ENCODE peak calls at places on chromosomes 3 and 15, in ten cellular contexts. J is progenitor cell of endocrine pancreas; Z is stimulated activated CD8-positive, alpha-beta memory T cell treated with anti-CD3 and anti-CD28 coated beads, Interleukin-12 subunit alpha, Interleukin-12 subunit beta, amount 100 ng/mL, for 1 hour; F is A172; V is RWPE1; W is AG04450; I is neural progenitor cell; K is HCEC 1CT; A is activated T-helper 1 cell treated with anti-CD3 and anti-CD28 coated beads, Interleukin-2, amount 50 U/mL, for 16 hours; C is psoas muscle. S is an unnamed sample.

GRCh38 chr15:58286541-58286940 is 145.2 kb upstream of the LIPC start:
- DNase-seq in Z (no peak), V (peak), J (no peak), W (no peak), A (no peak), K (no peak), I (no peak), C (no peak), F (no peak), S (no peak)

GRCh38 chr3:184785106-184785505 is 26.9 kb upstream of the VPS8 start:
- DNase-seq in Z (no peak), W (no peak), F (no peak), J (no peak), K (no peak), V (no peak), C (no peak), A (no peak), I (no peak), S (no peak)

GRCh38 chr3:157390713-157391515 is 45.7 kb upstream of the PTX3 start:
- DNase-seq in C (no peak), J (no peak), F (no peak), V (no peak), Z (no peak), K (peak), I (no peak), W (no peak), A (no peak), S (no peak)

GRCh38 chr15:94242257-94242656 is 10.9 kb downstream of the MCTP2 start:
- DNase-seq in V (no peak), Z (no peak), I (no peak), A (no peak), F (no peak), C (no peak), J (no peak), K (no peak), W (no peak), S (no peak)

GRCh38 chr15:31080618-31081017 is 20.9 kb downstream of the TRPM1 start:
- DNase-seq in V (peak), I (peak), K (peak), F (no peak), A (no peak), J (peak), W (no peak), C (peak), Z (peak), S (no peak)

GRCh38 chr3:196181127-196181546 is 30.1 kb downstream of the ZDHHC19 start:
- DNase-seq in A (no peak), J (no peak), V (no peak), W (no peak), C (no peak), I (no peak), F (no peak), Z (no peak), K (no peak), S (no peak)

GRCh38 chr3:17937081-17937480 is 194.7 kb upstream of the TBC1D5 start:
- DNase-seq in F (no peak), J (no peak), C (no peak), Z (no peak), W (no peak), I (no peak), A (no peak), K (no peak), V (no peak), S (no peak)

GRCh38 chr15:63015618-63016017 is 26.9 kb upstream of the TPM1 start:
- DNase-seq in I (no peak), F (peak), J (no peak), Z (no peak), K (peak), V (peak), C (peak), A (no peak), W (peak), S (peak)

GRCh38 chr3:58880182-58880581 is 169.6 kb downstream of the CFAP20DC start:
- DNase-seq in I (no peak), A (no peak), C (no peak), V (no peak), J (no peak), W (no peak), K (peak), F (no peak), Z (no peak), S (no peak)

GRCh38 chr3:12193485-12194165 is 34.9 kb upstream of the TIMP4 start:
- DNase-seq in V (peak), F (peak), A (no peak), C (no peak), Z (no peak), I (no peak), K (peak), J (no peak), W (peak), S (peak)

S was measured in fibroblast of the conjunctiva.